ENCODE peak calls at places on chromosome 18, in four cellular contexts. Z, O, Y and J are unnamed samples.

GRCh38 chr18:44764863-44765262 is 84.2 kb downstream of the SETBP1 start:
- DNase-seq in Z (no peak), O (no peak), Y (no peak), J (no peak)

GRCh38 chr18:48947583-48947982 is 3.2 kb downstream of the SMAD7 start:
- DNase-seq in Z (peak; percentile 77), O (no peak), Y (peak; percentile 79), J (no peak)

GRCh38 chr18:33711514-33711913 is 133.5 kb downstream of the ASXL3 start:
- DNase-seq in Z (no peak), O (no peak), Y (no peak), J (no peak)

GRCh38 chr18:7931763-7932162 is 364.6 kb downstream of the PTPRM start:
- DNase-seq in Z (no peak), O (no peak), Y (no peak), J (no peak)

GRCh38 chr18:48531082-48531403 is 7.8 kb upstream of the CTIF start:
- DNase-seq in Z (no peak), O (no peak), Y (no peak), J (no peak)

GRCh38 chr18:49756135-49756534 is 57.2 kb downstream of the ACAA2 start:
- DNase-seq in Z (no peak), O (peak; percentile 55), Y (no peak), J (no peak)

GRCh38 chr18:53864758-53865157 is 359.7 kb downstream of the MBD2 start:
- DNase-seq in Z (no peak), O (no peak), Y (no peak), J (no peak)

GRCh38 chr18:10259934-10260333 is 194.5 kb upstream of the APCDD1 start:
- DNase-seq in Z (no peak), O (no peak), Y (no peak), J (no peak)

GRCh38 chr18:3603460-3604259 is 153.7 kb downstream of the TGIF1 start:
- DNase-seq in Z (peak; percentile 38), O (no peak), Y (no peak), J (no peak)

GRCh38 chr18:9617006-9617542 is 2.7 kb upstream of the PPP4R1 start:
- DNase-seq in Z (no peak), O (no peak), Y (no peak), J (no peak)

GRCh38 chr18:50509012-50509411 is 50.9 kb upstream of the MAPK4 start:
- DNase-seq in Z (no peak), O (no peak), Y (no peak), J (no peak)

GRCh38 chr18:26813043-26813442 is 52.5 kb downstream of the AQP4 start:
- DNase-seq in Z (peak; percentile 21), O (no peak), Y (no peak), J (peak; percentile 56)

GRCh38 chr18:79519751-79520472 is 124.2 kb downstream of the NFATC1 start:
- DNase-seq in Z (no peak), O (peak; percentile 52), Y (no peak), J (no peak)

GRCh38 chr18:26614374-26614773 is 66.0 kb upstream of the KCTD1 start:
- DNase-seq in Z (no peak), O (no peak), Y (no peak), J (no peak)

GRCh38 chr18:54130631-54131030 is 93.8 kb downstream of the MBD2 start:
- DNase-seq in Z (no peak), O (no peak), Y (no peak), J (no peak)

GRCh38 chr18:48825101-48825745 is 125.5 kb downstream of the SMAD7 start:
- DNase-seq in Z (peak; percentile 55), O (peak; percentile 34), Y (peak; percentile 41), J (no peak)

GRCh38 chr18:8791171-8791651 is 85.9 kb downstream of the MTCL1 start:
- DNase-seq in Z (no peak), O (peak; percentile 43), Y (no peak), J (no peak)

GRCh38 chr18:58221060-58221725 is 177.2 kb downstream of the NEDD4L start:
- DNase-seq in Z (no peak), O (no peak), Y (no peak), J (no peak)

GRCh38 chr18:76524900-76525698 is 30.1 kb upstream of the ZNF516 start:
- DNase-seq in Z (no peak), O (no peak), Y (no peak), J (no peak)

GRCh38 chr18:3526421-3527354 is 76.7 kb downstream of the TGIF1 start:
- DNase-seq in Z (no peak), O (no peak), Y (no peak), J (no peak)

GRCh38 chr18:3653859-3654441 is 204.0 kb downstream of the TGIF1 start:
- DNase-seq in Z (no peak), O (no peak), Y (no peak), J (no peak)

GRCh38 chr18:12291161-12291560 is 16.9 kb upstream of the TUBB6 start:
- DNase-seq in Z (no peak), O (no peak), Y (no peak), J (no peak)

GRCh38 chr18:12287684-12288405 is 20.2 kb upstream of the TUBB6 start:
- DNase-seq in Z (peak; percentile 84), O (no peak), Y (peak; percentile 87), J (no peak)

GRCh38 chr18:12290086-12290485 is 18.0 kb upstream of the TUBB6 start:
- DNase-seq in Z (peak; percentile 26), O (peak; percentile 91), Y (no peak), J (no peak)

GRCh38 chr18:12287131-12287681 is 20.8 kb upstream of the TUBB6 start:
- DNase-seq in Z (no peak), O (no peak), Y (no peak), J (no peak)

GRCh38 chr18:12288406-12288762 is 19.7 kb upstream of the TUBB6 start:
- DNase-seq in Z (no peak), O (no peak), Y (no peak), J (no peak)
- H3K4me3 ChIP-seq in Z (peak overlapping the region; percentile 40), O (peak overlapping the region; percentile 53), Y (peak overlapping the region; percentile 58), J (no peak overlapping the region)

GRCh38 chr18:36043153-36043552 is 24.2 kb downstream of the RPRD1A start:
- DNase-seq in Z (no peak), O (no peak), Y (no peak), J (no peak)
- H3K4me3 ChIP-seq in Z (no peak overlapping the region), O (no peak overlapping the region), Y (no peak overlapping the region), J (no peak overlapping the region)

GRCh38 chr18:75131455-75132000 is 77.4 kb downstream of the PTGR3 start:
- DNase-seq in Z (no peak), O (peak; percentile 49), Y (no peak), J (no peak)
- H3K4me3 ChIP-seq in Z (no peak overlapping the region), O (peak overlapping the region; percentile 35), Y (peak overlapping the region; percentile 35), J (no peak overlapping the region)

DNA sequence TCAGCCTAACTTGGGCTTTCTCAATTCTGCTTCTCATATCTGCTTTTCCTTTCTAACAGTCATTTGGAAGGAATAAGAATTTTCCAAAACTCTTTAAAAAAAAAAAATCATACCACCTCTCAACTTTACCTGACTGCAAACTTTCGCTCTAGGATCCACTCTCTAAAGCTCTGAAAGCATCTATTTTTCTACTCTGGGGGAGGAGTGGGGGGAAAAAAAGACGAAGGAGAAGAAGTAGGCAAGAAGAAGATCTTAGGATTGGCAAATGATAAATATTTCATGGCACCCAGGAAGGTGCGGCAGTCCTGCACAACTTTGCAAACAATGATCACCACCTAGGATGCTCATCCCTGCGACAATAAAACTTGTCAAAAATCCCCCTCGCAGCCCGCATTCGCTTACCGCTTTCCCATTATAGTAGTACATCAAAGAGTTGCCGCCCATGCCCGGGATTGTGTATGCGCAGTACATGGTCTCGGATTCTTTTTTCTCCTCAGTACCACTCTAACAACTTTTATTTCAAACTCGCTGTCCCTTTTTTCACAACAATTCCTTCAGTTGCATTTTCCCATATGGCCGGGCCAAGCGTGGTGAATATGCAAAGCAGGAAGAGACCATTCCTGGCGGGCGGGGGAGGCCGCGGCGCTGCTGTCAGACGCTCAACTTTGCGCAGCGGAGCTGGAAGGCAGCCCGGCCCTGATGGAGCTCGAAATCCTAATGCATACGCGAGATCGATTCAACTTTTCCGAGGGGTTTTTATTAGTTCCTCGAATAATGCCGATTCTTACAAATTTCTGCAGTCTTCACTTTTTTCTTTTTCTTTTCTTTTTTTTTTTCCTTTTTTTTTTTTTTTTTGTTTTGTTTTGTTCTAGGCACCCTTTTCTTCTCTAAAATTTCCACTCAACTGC is 266.5 kb downstream of the TCF4 start:
- DNase-seq in Z (peak; percentile 95), O (no peak), Y (peak; percentile 97), J (peak; percentile 15)
- H3K4me3 ChIP-seq in Z (peak overlapping the region; percentile 82), O (peak overlapping the region; percentile 63), Y (peak overlapping the region; percentile 77), J (no peak overlapping the region)

DNA sequence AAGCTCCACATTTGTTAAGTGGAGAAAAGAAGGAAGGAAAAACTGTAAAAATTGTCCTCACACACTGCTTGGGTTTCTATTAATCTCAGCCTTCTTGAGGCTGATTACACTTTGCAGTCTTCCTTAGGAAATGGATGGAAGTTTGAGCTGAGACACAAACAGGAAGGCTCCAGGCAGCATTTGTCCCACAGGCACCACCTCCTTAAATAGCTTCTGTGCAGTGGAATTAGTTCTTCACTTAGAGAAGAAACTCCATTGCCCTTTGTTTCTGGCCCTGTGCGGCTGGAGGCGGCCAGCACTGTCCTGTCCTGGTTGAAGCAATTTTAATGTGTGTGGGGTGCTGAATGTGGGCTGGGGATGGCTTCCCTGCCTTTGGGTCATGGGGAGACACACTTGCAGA is 44.3 kb downstream of the ARHGAP28 start:
- DNase-seq in Z (no peak), O (no peak), Y (no peak), J (no peak)
- H3K4me3 ChIP-seq in Z (peak overlapping the region; percentile 46), O (no peak overlapping the region), Y (no peak overlapping the region), J (no peak overlapping the region)